ENCODE peak calls at places on chromosomes 2 and 18, in four cellular contexts. One of them, this sample, is unnamed.
A peak's percentile ranks its signal among the peaks of the same experiment; 100 is the strongest.

GRCh38 chr2:218322756-218323525 is 30.6 kb upstream of the TMBIM1 start:
- DNase-seq in K562: peak; percentile 98
- DNase-seq in GM12878: no peak
- DNase-seq in ovary: peak; percentile 82
- DNase-seq in this sample: peak; percentile 77

GRCh38 chr2:202566286-202566685 is 68.5 kb upstream of the FAM117B start:
- DNase-seq in K562: no peak
- DNase-seq in GM12878: no peak
- DNase-seq in ovary: no peak
- DNase-seq in this sample: no peak

GRCh38 chr18:23196119-23197004 is 61.1 kb downstream of the CABLES1 start:
- DNase-seq in K562: no peak
- DNase-seq in GM12878: no peak
- DNase-seq in ovary: no peak
- DNase-seq in this sample: no peak

GRCh38 chr18:48917579-48918101 is 33.1 kb downstream of the SMAD7 start:
- DNase-seq in K562: no peak
- DNase-seq in GM12878: no peak
- DNase-seq in ovary: no peak
- DNase-seq in this sample: peak; percentile 56

GRCh38 chr2:233210843-233211600 is 40.5 kb upstream of the ATG16L1 start:
- DNase-seq in K562: no peak
- DNase-seq in GM12878: no peak
- DNase-seq in ovary: peak; percentile 77
- DNase-seq in this sample: peak; percentile 88

GRCh38 chr2:105777071-105777482 is 32.4 kb downstream of the NCK2 start:
- DNase-seq in K562: no peak
- DNase-seq in GM12878: no peak
- DNase-seq in ovary: no peak
- DNase-seq in this sample: no peak

GRCh38 chr2:23211987-23212583 is 172.9 kb upstream of the KLHL29 start:
- DNase-seq in K562: no peak
- DNase-seq in GM12878: no peak
- DNase-seq in ovary: no peak
- DNase-seq in this sample: no peak

GRCh38 chr18:62898359-62898758 is 183.0 kb downstream of the PHLPP1 start:
- DNase-seq in K562: no peak
- DNase-seq in GM12878: peak; percentile 8
- DNase-seq in ovary: no peak
- DNase-seq in this sample: no peak

GRCh38 chr2:85712849-85713612 is 18.9 kb downstream of the GNLY start:
- DNase-seq in K562: no peak
- DNase-seq in GM12878: no peak
- DNase-seq in ovary: no peak
- DNase-seq in this sample: no peak

GRCh38 chr2:103734911-103735310 is 973.1 kb downstream of the TMEM182 start:
- DNase-seq in K562: no peak
- DNase-seq in GM12878: no peak
- DNase-seq in ovary: no peak
- DNase-seq in this sample: no peak

GRCh38 chr2:226579519-226579918 is 220.1 kb downstream of the IRS1 start:
- DNase-seq in K562: no peak
- DNase-seq in GM12878: no peak
- DNase-seq in ovary: no peak
- DNase-seq in this sample: no peak

GRCh38 chr2:112995346-112995920 is 9.8 kb upstream of the IL36A start:
- DNase-seq in K562: no peak
- DNase-seq in GM12878: no peak
- DNase-seq in ovary: no peak
- DNase-seq in this sample: no peak

GRCh38 chr2:36808386-36808785 is 111.9 kb downstream of the VIT start:
- DNase-seq in K562: no peak
- DNase-seq in GM12878: no peak
- DNase-seq in ovary: no peak
- DNase-seq in this sample: no peak

GRCh38 chr2:239462671-239463506 is 62.1 kb upstream of the HDAC4 start:
- DNase-seq in K562: no peak
- DNase-seq in GM12878: no peak
- DNase-seq in ovary: no peak
- DNase-seq in this sample: peak; percentile 55

GRCh38 chr2:202109737-202110184 is 36.7 kb downstream of the KIAA2012 start:
- DNase-seq in K562: no peak
- DNase-seq in GM12878: no peak
- DNase-seq in ovary: no peak
- DNase-seq in this sample: peak; percentile 74

GRCh38 chr2:85394256-85394655 is 15.9 kb downstream of the CAPG start:
- DNase-seq in K562: no peak
- DNase-seq in GM12878: no peak
- DNase-seq in ovary: no peak
- DNase-seq in this sample: peak; percentile 71

GRCh38 chr2:28377201-28377816 is 15.3 kb upstream of the FOSL2 start:
- DNase-seq in K562: peak; percentile 43
- DNase-seq in GM12878: no peak
- DNase-seq in ovary: no peak
- DNase-seq in this sample: no peak
- TF ChIP-seq EP300 in K562: no peak
- TF ChIP-seq EP300 in GM12878: no peak
- TF ChIP-seq EP300 in ovary: no peak
- TF ChIP-seq EP300 in this sample: no peak

GRCh38 chr18:75858754-75859153 is 431.3 kb upstream of the SMIM21 start:
- DNase-seq in K562: no peak
- DNase-seq in GM12878: no peak
- DNase-seq in ovary: no peak
- DNase-seq in this sample: no peak
- TF ChIP-seq EP300 in K562: no peak
- TF ChIP-seq EP300 in GM12878: no peak
- TF ChIP-seq EP300 in ovary: no peak
- TF ChIP-seq EP300 in this sample: no peak

GRCh38 chr18:68564961-68565360 is 149.9 kb downstream of the TMX3 start:
- DNase-seq in K562: no peak
- DNase-seq in GM12878: no peak
- DNase-seq in ovary: no peak
- DNase-seq in this sample: no peak

GRCh38 chr18:68564348-68564747 is 150.6 kb downstream of the TMX3 start:
- DNase-seq in K562: no peak
- DNase-seq in GM12878: no peak
- DNase-seq in ovary: no peak
- DNase-seq in this sample: no peak

GRCh38 chr18:68574311-68574710 is 140.6 kb downstream of the TMX3 start:
- DNase-seq in K562: no peak
- DNase-seq in GM12878: no peak
- DNase-seq in ovary: no peak
- DNase-seq in this sample: no peak

GRCh38 chr18:68566991-68567390 is 147.9 kb downstream of the TMX3 start:
- DNase-seq in K562: no peak
- DNase-seq in GM12878: no peak
- DNase-seq in ovary: no peak
- DNase-seq in this sample: no peak

GRCh38 chr18:68568364-68568763 is 146.5 kb downstream of the TMX3 start:
- DNase-seq in K562: no peak
- DNase-seq in GM12878: no peak
- DNase-seq in ovary: no peak
- DNase-seq in this sample: no peak
- TF ChIP-seq EP300 in K562: no peak
- TF ChIP-seq EP300 in GM12878: no peak
- TF ChIP-seq EP300 in ovary: no peak
- TF ChIP-seq EP300 in this sample: no peak

GRCh38 chr2:127649100-127649611 is 3.2 kb downstream of the GPR17 start:
- DNase-seq in K562: no peak
- DNase-seq in GM12878: no peak
- DNase-seq in ovary: no peak
- DNase-seq in this sample: peak; percentile 89

GRCh38 chr2:127649684-127650040 is 3.7 kb downstream of the GPR17 start:
- DNase-seq in K562: peak; percentile 78
- DNase-seq in GM12878: peak; percentile 7
- DNase-seq in ovary: peak; percentile 73
- DNase-seq in this sample: peak; percentile 94

GRCh38 chr2:127651381-127651809 is 5.4 kb downstream of the GPR17 start:
- DNase-seq in K562: no peak
- DNase-seq in GM12878: no peak
- DNase-seq in ovary: no peak
- DNase-seq in this sample: peak; percentile 83

GRCh38 chr2:127650785-127651380 is 4.9 kb downstream of the GPR17 start:
- DNase-seq in K562: no peak
- DNase-seq in GM12878: no peak
- DNase-seq in ovary: no peak
- DNase-seq in this sample: no peak

GRCh38 chr2:127650041-127650784 is 4.3 kb downstream of the GPR17 start:
- DNase-seq in K562: no peak
- DNase-seq in GM12878: no peak
- DNase-seq in ovary: no peak
- DNase-seq in this sample: peak; percentile 93
- TF ChIP-seq EP300 in K562: no peak
- TF ChIP-seq EP300 in GM12878: no peak
- TF ChIP-seq EP300 in ovary: no peak
- TF ChIP-seq EP300 in this sample: no peak

GRCh38 chr18:57559311-57559710 is 27.2 kb downstream of the FECH start:
- DNase-seq in K562: no peak
- DNase-seq in GM12878: no peak
- DNase-seq in ovary: no peak
- DNase-seq in this sample: no peak
- TF ChIP-seq EP300 in K562: no peak
- TF ChIP-seq EP300 in GM12878: no peak
- TF ChIP-seq EP300 in ovary: no peak
- TF ChIP-seq EP300 in this sample: no peak

GRCh38 chr2:190837417-190837816 is 43.2 kb upstream of the GLS start:
- DNase-seq in K562: no peak
- DNase-seq in GM12878: no peak
- DNase-seq in ovary: no peak
- DNase-seq in this sample: no peak
- TF ChIP-seq EP300 in K562: no peak
- TF ChIP-seq EP300 in GM12878: no peak
- TF ChIP-seq EP300 in ovary: no peak
- TF ChIP-seq EP300 in this sample: no peak

DNA sequence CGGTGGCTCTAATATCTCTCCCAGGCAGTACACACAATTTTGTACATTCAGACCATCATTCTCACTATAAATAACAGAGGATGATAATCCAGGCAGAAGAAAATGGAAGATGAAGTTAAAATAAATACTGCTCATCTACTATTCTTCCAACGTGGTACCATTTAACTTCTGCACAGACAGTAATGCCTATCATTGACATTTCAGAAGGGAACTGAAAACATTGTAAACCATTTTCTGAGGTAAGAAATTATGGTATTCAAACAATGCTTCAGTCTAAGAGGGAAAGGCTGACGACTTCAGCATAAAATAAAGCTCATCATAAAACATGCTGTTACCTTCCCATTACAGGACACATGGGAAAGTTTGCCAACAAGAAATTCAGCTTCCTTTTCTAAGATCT is 814.4 kb downstream of the NR4A2 start:
- DNase-seq in K562: no peak
- DNase-seq in GM12878: no peak
- DNase-seq in ovary: no peak
- DNase-seq in this sample: no peak
- TF ChIP-seq EP300 in K562: no peak
- TF ChIP-seq EP300 in GM12878: no peak
- TF ChIP-seq EP300 in ovary: no peak
- TF ChIP-seq EP300 in this sample: no peak

This sample was measured in sigmoid colon.